ENCODE peak calls at places on chromosome 12, in five cellular contexts. U is fibroblast of pulmonary artery; V is RCC 7860; L is neural crest cell; G is activated CD4-positive, alpha-beta T cell treated with anti-CD3 and anti-CD28 coated beads, Interleukin-2, amount 50 U/mL, for 1 hour. M is an unnamed sample.

GRCh38 chr12:47120736-47121135 is 41.0 kb upstream of the AMIGO2 start:
- DNase-seq in L (no peak), G (no peak), V (no peak), U (no peak), M (no peak)

GRCh38 chr12:51389302-51389999 is 1.8 kb downstream of the GALNT6 start:
- DNase-seq in G (peak), V (no peak), L (no peak), U (peak), M (no peak)

GRCh38 chr12:53098354-53098981 is 1.0 kb downstream of the IGFBP6 start:
- DNase-seq in G (no peak), L (no peak), U (peak), V (peak), M (peak)

GRCh38 chr12:112374166-112374740 is 8.0 kb downstream of the HECTD4 start:
- DNase-seq in V (no peak), U (no peak), G (no peak), L (no peak), M (no peak)

GRCh38 chr12:12718853-12719252 is 1.7 kb downstream of the CDKN1B start:
- DNase-seq in G (peak), U (no peak), V (no peak), L (no peak), M (no peak)

GRCh38 chr12:22190-22529 is 44.4 kb upstream of the IQSEC3 start:
- DNase-seq in U (no peak), G (no peak), V (no peak), L (no peak), M (no peak)

GRCh38 chr12:122854554-122854953 is 19.3 kb downstream of the HIP1R start:
- DNase-seq in U (no peak), V (no peak), G (no peak), L (no peak), M (no peak)

GRCh38 chr12:114671664-114672476 is 12.1 kb downstream of the TBX3 start:
- DNase-seq in G (no peak), L (no peak), V (no peak), U (no peak), M (no peak)

GRCh38 chr12:64915242-64915641 is 90.8 kb downstream of the TBC1D30 start:
- DNase-seq in U (no peak), G (no peak), V (no peak), L (no peak), M (no peak)

GRCh38 chr12:81758421-81759214 is 532 bp downstream of the PPFIA2 start:
- DNase-seq in V (no peak), L (peak), U (peak), G (no peak), M (no peak)

GRCh38 chr12:110693731-110694130 is 4.8 kb upstream of the HVCN1 start:
- DNase-seq in V (no peak), L (no peak), U (no peak), G (no peak), M (no peak)

GRCh38 chr12:128228581-128228980 is 38.4 kb upstream of the TMEM132C start:
- DNase-seq in V (no peak), G (no peak), L (no peak), U (no peak), M (no peak)

GRCh38 chr12:97160277-97160676 is 253.2 kb downstream of the NEDD1 start:
- DNase-seq in U (no peak), V (no peak), G (no peak), L (no peak), M (no peak)

GRCh38 chr12:11650697-11651281 is 1.3 kb downstream of the ETV6 start:
- DNase-seq in U (peak), V (peak), L (no peak), G (no peak), M (no peak)

GRCh38 chr12:94380507-94380906 is 79.2 kb downstream of the CEP83 start:
- DNase-seq in G (no peak), U (no peak), V (no peak), L (no peak), M (no peak)

GRCh38 chr12:29073631-29074239 is 75.3 kb upstream of the FAR2 start:
- DNase-seq in V (peak), L (peak), U (peak), G (no peak), M (no peak)

GRCh38 chr12:95532851-95533250 is 18.4 kb downstream of the USP44 start:
- DNase-seq in V (no peak), U (peak), L (no peak), G (no peak), M (no peak)

GRCh38 chr12:3175238-3175637 is 98.1 kb downstream of the TSPAN9 start:
- DNase-seq in G (no peak), L (no peak), V (no peak), U (no peak), M (no peak)

GRCh38 chr12:121767525-121768016 is 25.9 kb downstream of the RHOF start:
- DNase-seq in G (no peak), V (no peak), L (no peak), U (peak), M (no peak)

GRCh38 chr12:10088955-10089354 is 9.8 kb downstream of the CLEC1A start:
- DNase-seq in V (no peak), L (no peak), G (no peak), U (no peak), M (no peak)

GRCh38 chr12:52691076-52691764 is 11.0 kb upstream of the KRT1 start:
- DNase-seq in U (no peak), V (no peak), L (peak), G (peak), M (no peak)

GRCh38 chr12:123126294-123127144 is 24.4 kb downstream of the PITPNM2 start:
- DNase-seq in G (no peak), L (no peak), U (peak), V (peak), M (no peak)

GRCh38 chr12:7108042-7108927 is 729 bp downstream of the C1RL start:
- DNase-seq in U (peak), V (peak), G (peak), L (peak), M (peak)

GRCh38 chr12:101619868-101620761 is 25.3 kb downstream of the MYBPC1 start:
- DNase-seq in L (no peak), V (no peak), U (no peak), G (no peak), M (no peak)

GRCh38 chr12:50282581-50283229 is 615 bp downstream of the LIMA1 start:
- DNase-seq in V (no peak), U (peak), L (no peak), G (no peak), M (no peak)

GRCh38 chr12:92503029-92503931 is 199.5 kb upstream of the PLEKHG7 start:
- DNase-seq in L (no peak), V (no peak), G (no peak), U (no peak), M (no peak)

GRCh38 chr12:110940296-110940695 is 19.9 kb upstream of the MYL2 start:
- DNase-seq in V (no peak), U (no peak), L (no peak), G (no peak), M (no peak)